ENCODE peak calls at places on chromosomes 5 and 9, in six cellular contexts. One of them, this sample, is unnamed.

GRCh38 chr9:107504585-107505455 is 15.3 kb upstream of the KLF4 start:
- DNase-seq in K562: no peak
- DNase-seq in A549: peak
- DNase-seq in GM12878: no peak
- DNase-seq in HepG2: peak
- DNase-seq in endothelial cell of umbilical vein: peak
- DNase-seq in this sample: peak

GRCh38 chr9:86741311-86742215 is 205.7 kb downstream of the GAS1 start:
- DNase-seq in K562: no peak
- DNase-seq in A549: no peak
- DNase-seq in GM12878: no peak
- DNase-seq in HepG2: no peak
- DNase-seq in endothelial cell of umbilical vein: no peak
- DNase-seq in this sample: no peak

GRCh38 chr9:97373311-97373710 is 38.6 kb upstream of the TDRD7 start:
- DNase-seq in K562: no peak
- DNase-seq in A549: no peak
- DNase-seq in GM12878: no peak
- DNase-seq in HepG2: no peak
- DNase-seq in endothelial cell of umbilical vein: no peak
- DNase-seq in this sample: no peak

GRCh38 chr9:16434522-16434921 is 435.9 kb downstream of the BNC2 start:
- DNase-seq in K562: no peak
- DNase-seq in A549: no peak
- DNase-seq in GM12878: no peak
- DNase-seq in HepG2: no peak
- DNase-seq in endothelial cell of umbilical vein: no peak
- DNase-seq in this sample: no peak

GRCh38 chr5:119341452-119342349 is 14.1 kb upstream of the TNFAIP8 start:
- DNase-seq in K562: no peak
- DNase-seq in A549: no peak
- DNase-seq in GM12878: peak
- DNase-seq in HepG2: no peak
- DNase-seq in endothelial cell of umbilical vein: peak
- DNase-seq in this sample: peak

GRCh38 chr5:4924581-4924980 is 215.5 kb upstream of the ADAMTS16 start:
- DNase-seq in K562: no peak
- DNase-seq in A549: no peak
- DNase-seq in GM12878: no peak
- DNase-seq in HepG2: no peak
- DNase-seq in endothelial cell of umbilical vein: no peak
- DNase-seq in this sample: no peak

GRCh38 chr5:103667068-103667467 is 104.5 kb upstream of the NUDT12 start:
- DNase-seq in K562: no peak
- DNase-seq in A549: peak
- DNase-seq in GM12878: no peak
- DNase-seq in HepG2: no peak
- DNase-seq in endothelial cell of umbilical vein: peak
- DNase-seq in this sample: no peak

GRCh38 chr9:114805670-114806551 is at the start of gene TNFSF15:
- DNase-seq in K562: no peak
- DNase-seq in A549: no peak
- DNase-seq in GM12878: peak
- DNase-seq in HepG2: peak
- DNase-seq in endothelial cell of umbilical vein: peak
- DNase-seq in this sample: peak

GRCh38 chr5:94872526-94872925 is 254.1 kb downstream of the SLF1 start:
- DNase-seq in K562: no peak
- DNase-seq in A549: no peak
- DNase-seq in GM12878: no peak
- DNase-seq in HepG2: no peak
- DNase-seq in endothelial cell of umbilical vein: no peak
- DNase-seq in this sample: no peak

GRCh38 chr9:9563817-9564216 is 1049.0 kb downstream of the PTPRD start:
- DNase-seq in K562: no peak
- DNase-seq in A549: no peak
- DNase-seq in GM12878: no peak
- DNase-seq in HepG2: no peak
- DNase-seq in endothelial cell of umbilical vein: no peak
- DNase-seq in this sample: no peak

GRCh38 chr5:68953885-68954617 is 139.8 kb upstream of the SLC30A5 start:
- DNase-seq in K562: no peak
- DNase-seq in A549: no peak
- DNase-seq in GM12878: no peak
- DNase-seq in HepG2: no peak
- DNase-seq in endothelial cell of umbilical vein: no peak
- DNase-seq in this sample: no peak

GRCh38 chr5:74017786-74018211 is 391.8 kb downstream of the ARHGEF28 start:
- DNase-seq in K562: no peak
- DNase-seq in A549: no peak
- DNase-seq in GM12878: no peak
- DNase-seq in HepG2: no peak
- DNase-seq in endothelial cell of umbilical vein: no peak
- DNase-seq in this sample: peak

GRCh38 chr5:67425514-67425913 is 228.9 kb upstream of the CD180 start:
- DNase-seq in K562: no peak
- DNase-seq in A549: no peak
- DNase-seq in GM12878: no peak
- DNase-seq in HepG2: no peak
- DNase-seq in endothelial cell of umbilical vein: no peak
- DNase-seq in this sample: no peak

GRCh38 chr5:169029087-169029486 is 271.9 kb downstream of the SLIT3 start:
- DNase-seq in K562: no peak
- DNase-seq in A549: no peak
- DNase-seq in GM12878: no peak
- DNase-seq in HepG2: no peak
- DNase-seq in endothelial cell of umbilical vein: no peak
- DNase-seq in this sample: no peak

GRCh38 chr9:27383524-27383923 is 86.6 kb upstream of the EQTN start:
- DNase-seq in K562: no peak
- DNase-seq in A549: no peak
- DNase-seq in GM12878: no peak
- DNase-seq in HepG2: no peak
- DNase-seq in endothelial cell of umbilical vein: no peak
- DNase-seq in this sample: no peak

GRCh38 chr9:36597412-36598178 is 24.9 kb downstream of the MELK start:
- DNase-seq in K562: peak
- DNase-seq in A549: peak
- DNase-seq in GM12878: no peak
- DNase-seq in HepG2: peak
- DNase-seq in endothelial cell of umbilical vein: peak
- DNase-seq in this sample: peak

GRCh38 chr5:58717303-58718012 is 134.6 kb downstream of the RAB3C start:
- DNase-seq in K562: no peak
- DNase-seq in A549: no peak
- DNase-seq in GM12878: no peak
- DNase-seq in HepG2: no peak
- DNase-seq in endothelial cell of umbilical vein: no peak
- DNase-seq in this sample: no peak

GRCh38 chr9:26264709-26265601 is 586.7 kb upstream of the TUSC1 start:
- DNase-seq in K562: no peak
- DNase-seq in A549: no peak
- DNase-seq in GM12878: no peak
- DNase-seq in HepG2: no peak
- DNase-seq in endothelial cell of umbilical vein: peak
- DNase-seq in this sample: no peak

GRCh38 chr9:127780126-127780885 is 1.8 kb upstream of the SH2D3C start:
- DNase-seq in K562: no peak
- DNase-seq in A549: no peak
- DNase-seq in GM12878: no peak
- DNase-seq in HepG2: peak
- DNase-seq in endothelial cell of umbilical vein: no peak
- DNase-seq in this sample: peak

GRCh38 chr9:138049085-138049778 is 171.7 kb downstream of the CACNA1B start:
- DNase-seq in K562: no peak
- DNase-seq in A549: no peak
- DNase-seq in GM12878: no peak
- DNase-seq in HepG2: no peak
- DNase-seq in endothelial cell of umbilical vein: no peak
- DNase-seq in this sample: no peak

GRCh38 chr9:138044485-138045383 is 167.2 kb downstream of the CACNA1B start:
- DNase-seq in K562: no peak
- DNase-seq in A549: no peak
- DNase-seq in GM12878: no peak
- DNase-seq in HepG2: no peak
- DNase-seq in endothelial cell of umbilical vein: no peak
- DNase-seq in this sample: no peak

GRCh38 chr9:70421020-70421271 is 6.5 kb upstream of the KLF9 start:
- DNase-seq in K562: no peak
- DNase-seq in A549: no peak
- DNase-seq in GM12878: no peak
- DNase-seq in HepG2: no peak
- DNase-seq in endothelial cell of umbilical vein: no peak
- DNase-seq in this sample: no peak

GRCh38 chr9:100352201-100352726 is 478 bp downstream of the TEX10 start:
- DNase-seq in K562: peak
- DNase-seq in A549: peak
- DNase-seq in GM12878: no peak
- DNase-seq in HepG2: no peak
- DNase-seq in endothelial cell of umbilical vein: peak
- DNase-seq in this sample: peak

GRCh38 chr5:90941002-90941720 is 382.6 kb downstream of the ADGRV1 start:
- DNase-seq in K562: no peak
- DNase-seq in A549: no peak
- DNase-seq in GM12878: no peak
- DNase-seq in HepG2: no peak
- DNase-seq in endothelial cell of umbilical vein: no peak
- DNase-seq in this sample: no peak

GRCh38 chr5:178530526-178530925 is 59.7 kb downstream of the COL23A1 start:
- DNase-seq in K562: no peak
- DNase-seq in A549: no peak
- DNase-seq in GM12878: no peak
- DNase-seq in HepG2: no peak
- DNase-seq in endothelial cell of umbilical vein: no peak
- DNase-seq in this sample: no peak

GRCh38 chr9:29966247-29966646 is 2393.0 kb upstream of the C9orf72 start:
- DNase-seq in K562: no peak
- DNase-seq in A549: no peak
- DNase-seq in GM12878: no peak
- DNase-seq in HepG2: no peak
- DNase-seq in endothelial cell of umbilical vein: no peak
- DNase-seq in this sample: no peak

GRCh38 chr9:7976167-7976755 is 176.7 kb upstream of the DMAC1 start:
- DNase-seq in K562: no peak
- DNase-seq in A549: no peak
- DNase-seq in GM12878: peak
- DNase-seq in HepG2: no peak
- DNase-seq in endothelial cell of umbilical vein: no peak
- DNase-seq in this sample: peak

GRCh38 chr9:87569008-87569908 is 71.6 kb downstream of the DAPK1 start:
- DNase-seq in K562: no peak
- DNase-seq in A549: no peak
- DNase-seq in GM12878: no peak
- DNase-seq in HepG2: peak
- DNase-seq in endothelial cell of umbilical vein: peak
- DNase-seq in this sample: no peak

GRCh38 chr9:97900738-97901565 is 21.3 kb downstream of the TRMO start:
- DNase-seq in K562: peak
- DNase-seq in A549: peak
- DNase-seq in GM12878: no peak
- DNase-seq in HepG2: peak
- DNase-seq in endothelial cell of umbilical vein: peak
- DNase-seq in this sample: peak

GRCh38 chr9:136087741-136088480 is 7.2 kb downstream of the NACC2 start:
- DNase-seq in K562: no peak
- DNase-seq in A549: no peak
- DNase-seq in GM12878: no peak
- DNase-seq in HepG2: no peak
- DNase-seq in endothelial cell of umbilical vein: no peak
- DNase-seq in this sample: no peak

GRCh38 chr9:130118841-130119520 is 53.2 kb upstream of the NCS1 start:
- DNase-seq in K562: no peak
- DNase-seq in A549: no peak
- DNase-seq in GM12878: no peak
- DNase-seq in HepG2: no peak
- DNase-seq in endothelial cell of umbilical vein: no peak
- DNase-seq in this sample: no peak
- TF ChIP-seq MYC in K562: no peak
- TF ChIP-seq MYC in A549: no peak
- TF ChIP-seq MYC in GM12878: no peak
- TF ChIP-seq MYC in HepG2: no peak
- TF ChIP-seq MYC in endothelial cell of umbilical vein: no peak
- TF ChIP-seq MYC in this sample: no peak

GRCh38 chr5:139896718-139897117 is 101.1 kb downstream of the PSD2 start:
- DNase-seq in K562: no peak
- DNase-seq in A549: no peak
- DNase-seq in GM12878: no peak
- DNase-seq in HepG2: no peak
- DNase-seq in endothelial cell of umbilical vein: no peak
- DNase-seq in this sample: no peak
- TF ChIP-seq MYC in K562: no peak
- TF ChIP-seq MYC in A549: no peak
- TF ChIP-seq MYC in GM12878: no peak
- TF ChIP-seq MYC in HepG2: no peak
- TF ChIP-seq MYC in endothelial cell of umbilical vein: no peak
- TF ChIP-seq MYC in this sample: no peak

DNA sequence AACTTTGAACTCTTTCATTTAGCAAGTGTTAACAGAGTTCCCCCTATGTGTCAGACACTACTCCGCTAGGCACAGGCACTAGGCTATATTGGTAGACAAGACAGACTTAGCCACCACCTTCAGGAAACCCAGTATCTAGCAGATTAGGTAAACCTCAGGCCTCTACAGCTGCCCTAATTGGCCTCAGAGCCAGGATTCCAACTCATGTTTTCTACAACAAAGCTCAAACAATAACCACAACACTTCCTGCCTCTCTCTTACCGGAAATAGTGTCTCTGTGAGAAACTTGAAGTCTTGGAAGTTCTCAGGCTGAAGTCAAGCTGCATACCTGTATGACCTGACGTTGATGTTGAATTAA is 116.6 kb upstream of the SLC44A1 start:
- DNase-seq in K562: no peak
- DNase-seq in A549: no peak
- DNase-seq in GM12878: peak
- DNase-seq in HepG2: no peak
- DNase-seq in endothelial cell of umbilical vein: peak
- DNase-seq in this sample: peak
- TF ChIP-seq MYC in K562: no peak
- TF ChIP-seq MYC in A549: no peak
- TF ChIP-seq MYC in GM12878: no peak
- TF ChIP-seq MYC in HepG2: no peak
- TF ChIP-seq MYC in endothelial cell of umbilical vein: no peak
- TF ChIP-seq MYC in this sample: peak

DNA sequence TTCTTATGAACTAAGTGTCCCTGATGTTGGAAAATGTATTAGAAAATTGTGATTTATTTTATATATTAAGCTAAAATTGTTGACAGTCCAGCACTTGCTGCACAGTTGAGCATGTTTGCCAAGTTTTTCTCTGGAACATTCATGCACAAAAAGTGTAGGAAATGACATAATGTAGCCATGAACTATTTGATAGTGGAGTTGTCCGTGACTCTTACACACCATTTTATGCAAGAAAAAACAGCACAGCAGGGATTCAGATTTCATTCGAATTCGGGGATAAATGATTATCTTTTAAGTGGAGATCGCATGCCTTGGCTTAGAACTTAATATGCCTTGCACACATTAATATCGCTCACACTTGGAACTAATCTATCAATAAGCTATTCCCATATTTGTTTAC is 708.5 kb upstream of the WWC1 start:
- DNase-seq in K562: no peak
- DNase-seq in A549: no peak
- DNase-seq in GM12878: no peak
- DNase-seq in HepG2: no peak
- DNase-seq in endothelial cell of umbilical vein: no peak
- DNase-seq in this sample: no peak
- TF ChIP-seq MYC in K562: no peak
- TF ChIP-seq MYC in A549: no peak
- TF ChIP-seq MYC in GM12878: no peak
- TF ChIP-seq MYC in HepG2: no peak
- TF ChIP-seq MYC in endothelial cell of umbilical vein: no peak
- TF ChIP-seq MYC in this sample: no peak

GRCh38 chr9:23587433-23587832 is 238.6 kb downstream of the ELAVL2 start:
- DNase-seq in K562: no peak
- DNase-seq in A549: no peak
- DNase-seq in GM12878: no peak
- DNase-seq in HepG2: no peak
- DNase-seq in endothelial cell of umbilical vein: no peak
- DNase-seq in this sample: no peak
- TF ChIP-seq MYC in K562: no peak
- TF ChIP-seq MYC in A549: no peak
- TF ChIP-seq MYC in GM12878: no peak
- TF ChIP-seq MYC in HepG2: no peak
- TF ChIP-seq MYC in endothelial cell of umbilical vein: no peak
- TF ChIP-seq MYC in this sample: no peak

This sample was measured in NB4.